ENCODE peak calls at places on chromosomes 11 and 22, in ten cellular contexts. S is NCI-H345; V is NB4; F is SK-N-SH; P is activated T-helper 1 cell treated with anti-CD3 and anti-CD28 coated beads, Interleukin-12 subunit alpha, Interleukin-12 subunit beta, Interleukin-2, Interleukin-4 antibody, amounts not matched to agents 30 ng/mL and 10 ng/mL and 1 ng/mL, durations not matched to agents 14 hours and 24 hours and 36 hours; U is tibial nerve; G is head of caudate nucleus; B is GM12865; J is stimulated activated naive CD4-positive, alpha-beta T cell; M is NCI-H2029. W is an unnamed sample.

GRCh38 chr11:92141159-92141558 is 83.5 kb upstream of the FAT3 start:
- DNase-seq in S (no peak), P (no peak), V (no peak), U (no peak), M (no peak), F (peak), G (no peak), J (no peak), B (no peak), W (no peak)

GRCh38 chr22:42919199-42919598 is 62.1 kb upstream of the ARFGAP3 start:
- DNase-seq in U (no peak), F (no peak), V (peak), G (no peak), B (no peak), P (no peak), M (no peak), S (no peak), J (no peak), W (peak)

GRCh38 chr11:67390947-67391303 is 861 bp upstream of the RAD9A start:
- DNase-seq in J (no peak), F (no peak), B (no peak), S (no peak), U (no peak), G (no peak), V (no peak), M (no peak), P (no peak), W (no peak)

GRCh38 chr11:33256031-33256807 is 962 bp upstream of the HIPK3 start:
- DNase-seq in J (no peak), F (peak), S (no peak), V (no peak), M (no peak), B (no peak), P (no peak), U (no peak), G (peak), W (peak)

GRCh38 chr11:117843666-117844484 is 19.3 kb upstream of the FXYD2 start:
- DNase-seq in J (peak), V (peak), B (peak), G (peak), S (peak), F (peak), U (peak), M (peak), P (peak), W (peak)

GRCh38 chr11:24239016-24239720 is 257.7 kb upstream of the LUZP2 start:
- DNase-seq in S (no peak), G (no peak), F (no peak), U (no peak), P (no peak), J (no peak), B (no peak), M (no peak), V (no peak), W (no peak)

GRCh38 chr11:89463381-89463780 is 27.8 kb downstream of the NOX4 start:
- DNase-seq in V (no peak), G (no peak), S (no peak), P (no peak), F (no peak), U (no peak), M (no peak), B (no peak), J (no peak), W (no peak)

GRCh38 chr22:23922921-23923320 is 28.7 kb downstream of the MIF start:
- DNase-seq in U (no peak), V (peak), S (no peak), F (no peak), P (no peak), J (no peak), G (no peak), B (no peak), M (no peak), W (no peak)

GRCh38 chr11:33941637-33942160 is 49.8 kb upstream of the LMO2 start:
- DNase-seq in V (peak), B (peak), J (no peak), P (no peak), S (no peak), M (no peak), F (peak), U (no peak), G (no peak), W (no peak)

GRCh38 chr11:131198161-131198560 is 172.3 kb upstream of the NTM start:
- DNase-seq in U (no peak), S (no peak), J (no peak), P (no peak), F (no peak), B (no peak), V (no peak), G (no peak), M (no peak), W (no peak)

GRCh38 chr11:2587976-2588748 is 111.6 kb downstream of the KCNQ1OT1 start:
- DNase-seq in M (no peak), V (no peak), G (peak), P (no peak), F (peak), J (no peak), S (no peak), B (no peak), U (no peak), W (peak)

GRCh38 chr22:47624277-47625012 is 862.0 kb downstream of the TBC1D22A start:
- DNase-seq in G (no peak), S (no peak), J (no peak), P (no peak), V (no peak), B (no peak), F (no peak), U (no peak), M (no peak), W (no peak)

GRCh38 chr22:49959782-49960158 is 802 bp upstream of the PIM3 start:
- DNase-seq in J (no peak), P (no peak), S (no peak), U (no peak), B (peak), V (no peak), G (no peak), F (peak), M (no peak), W (no peak)